ENCODE peak calls at places on chromosome 20, in four cellular contexts. X, P, Z and L are unnamed samples.
A peak's percentile ranks its signal among the peaks of the same experiment; 100 is the strongest.

GRCh38 chr20:62724692-62725595 is 16.3 kb downstream of the NTSR1 start:
- DNase-seq in X (no peak), P (no peak), Z (no peak), L (no peak)

GRCh38 chr20:57478176-57478575 is 46.8 kb downstream of the CTCFL start:
- DNase-seq in X (no peak), P (no peak), Z (no peak), L (no peak)

GRCh38 chr20:51687071-51687470 is 81.1 kb downstream of the ATP9A start:
- DNase-seq in X (no peak), P (no peak), Z (no peak), L (no peak)

GRCh38 chr20:63498950-63499332 is at the start of gene EEF1A2:
- DNase-seq in X (no peak), P (no peak), Z (peak; percentile 85), L (no peak)

GRCh38 chr20:41142914-41143313 is 5.6 kb downstream of the PLCG1 start:
- DNase-seq in X (no peak), P (no peak), Z (no peak), L (no peak)

GRCh38 chr20:51059862-51060261 is 37.0 kb upstream of the KCNG1 start:
- DNase-seq in X (no peak), P (no peak), Z (no peak), L (no peak)

GRCh38 chr20:1330075-1330830 is 1.3 kb upstream of the SDCBP2 start:
- DNase-seq in X (no peak), P (peak; percentile 63), Z (no peak), L (no peak)

GRCh38 chr20:17969276-17969883 is 562 bp downstream of the MGME1 start:
- DNase-seq in X (peak; percentile 67), P (no peak), Z (no peak), L (no peak)

GRCh38 chr20:20199338-20200160 is 147.2 kb downstream of the CFAP61 start:
- DNase-seq in X (no peak), P (no peak), Z (no peak), L (no peak)

GRCh38 chr20:41367956-41368355 is 1.3 kb upstream of the EMILIN3 start:
- DNase-seq in X (no peak), P (no peak), Z (no peak), L (no peak)

GRCh38 chr20:10492065-10492464 is 57.0 kb downstream of the SLX4IP start:
- DNase-seq in X (no peak), P (no peak), Z (peak; percentile 14), L (no peak)

GRCh38 chr20:46770330-46771194 is 61.1 kb downstream of the SLC2A10 start:
- DNase-seq in X (no peak), P (no peak), Z (no peak), L (no peak)
- TF ChIP-seq CBFB in X (no peak), P (no peak), Z (no peak), L (no peak)

DNA sequence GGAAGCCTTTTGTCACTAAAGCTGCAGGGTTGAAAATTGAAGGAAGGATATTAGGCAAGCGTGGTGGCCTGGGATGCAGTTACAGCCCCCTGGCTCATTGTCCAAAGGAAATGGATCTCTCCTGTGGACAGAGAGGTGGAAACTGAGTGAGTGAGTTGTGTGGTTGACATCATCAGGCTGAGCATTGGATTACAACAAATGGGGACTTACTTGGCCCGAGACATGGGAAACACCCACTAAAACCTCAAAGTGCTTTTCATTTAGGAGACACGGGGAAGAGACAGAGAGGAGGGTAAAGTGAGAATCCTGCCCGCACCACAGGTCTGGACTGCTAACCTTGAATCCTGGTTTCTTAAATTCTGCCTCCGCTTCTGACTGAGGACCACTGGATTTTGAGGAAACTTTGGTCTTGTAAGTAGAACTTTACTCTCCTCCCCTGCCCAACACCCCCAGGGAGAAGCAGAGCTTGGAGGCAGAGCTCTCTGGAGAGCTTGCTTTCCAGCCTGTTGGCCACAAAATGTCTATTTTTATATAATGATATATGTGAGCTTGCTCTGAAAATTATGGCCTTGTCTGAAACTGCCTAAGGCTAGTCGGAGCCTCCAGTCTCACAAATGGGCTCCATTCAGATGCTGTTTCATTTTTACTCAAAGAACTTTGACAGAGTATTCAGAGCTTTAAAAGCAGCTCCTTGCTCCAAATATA is at the start of gene PKIG:
- DNase-seq in X (no peak), P (no peak), Z (no peak), L (no peak)
- TF ChIP-seq MAX in X (no peak), P (no peak), Z (no peak), L (no peak)

DNA sequence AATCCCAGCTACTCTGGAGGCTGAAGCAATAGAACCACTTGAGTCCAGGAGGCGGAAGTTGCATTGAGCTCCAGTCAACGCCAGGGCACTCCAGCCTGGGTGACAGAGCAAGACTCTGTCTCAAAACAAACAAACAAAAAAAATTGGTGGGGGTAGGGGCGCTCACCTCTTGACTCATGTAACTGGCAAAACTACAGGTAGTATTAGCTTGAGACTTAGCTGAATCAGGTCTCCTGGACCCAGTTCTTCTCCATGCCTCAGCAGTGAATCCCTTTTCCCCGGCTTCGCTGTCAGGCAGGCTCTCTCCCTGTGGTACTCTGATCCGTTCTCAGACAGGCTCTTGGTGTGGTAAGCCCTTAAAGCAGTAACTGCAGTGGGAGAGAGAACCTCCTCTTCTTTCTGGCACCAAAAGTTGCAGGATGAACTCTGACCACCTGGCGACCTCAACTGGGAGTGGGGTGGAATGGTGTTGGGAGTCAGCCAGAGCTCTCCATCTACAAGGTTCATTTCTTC is 12.9 kb downstream of the SLC9A8 start:
- DNase-seq in X (peak; percentile 51), P (no peak), Z (no peak), L (no peak)
- TF ChIP-seq CBFB in X (no peak), P (no peak), Z (no peak), L (no peak)

GRCh38 chr20:44087857-44088120 is 99.2 kb downstream of the JPH2 start:
- DNase-seq in X (no peak), P (no peak), Z (no peak), L (no peak)

GRCh38 chr20:44087051-44087856 is 99.7 kb downstream of the JPH2 start:
- DNase-seq in X (no peak), P (no peak), Z (no peak), L (no peak)

GRCh38 chr20:44091026-44091425 is 96.0 kb downstream of the JPH2 start:
- DNase-seq in X (no peak), P (no peak), Z (peak; percentile 21), L (no peak)

GRCh38 chr20:44092551-44093248 is 94.3 kb downstream of the JPH2 start:
- DNase-seq in X (peak; percentile 27), P (no peak), Z (no peak), L (no peak)

GRCh38 chr20:44089987-44090674 is 96.9 kb downstream of the JPH2 start:
- DNase-seq in X (peak; percentile 25), P (peak; percentile 57), Z (peak; percentile 56), L (no peak)
- TF ChIP-seq MAX in X (no peak), P (no peak), Z (no peak), L (no peak)

GRCh38 chr20:3084986-3085360 is 449 bp upstream of the AVP start:
- DNase-seq in X (no peak), P (no peak), Z (peak; percentile 50), L (no peak)

GRCh38 chr20:3082306-3082951 is 2.1 kb downstream of the AVP start:
- DNase-seq in X (no peak), P (no peak), Z (no peak), L (peak; percentile 24)

GRCh38 chr20:3082955-3083952 is 1.3 kb downstream of the AVP start:
- DNase-seq in X (peak; percentile 26), P (no peak), Z (no peak), L (peak; percentile 48)

GRCh38 chr20:3085571-3086072 is 1.1 kb upstream of the AVP start:
- DNase-seq in X (no peak), P (no peak), Z (no peak), L (no peak)

GRCh38 chr20:3084283-3084985 is at the start of gene AVP:
- DNase-seq in X (no peak), P (no peak), Z (peak; percentile 62), L (no peak)
- TF ChIP-seq CBFB in X (no peak), P (no peak), Z (no peak), L (no peak)

DNA sequence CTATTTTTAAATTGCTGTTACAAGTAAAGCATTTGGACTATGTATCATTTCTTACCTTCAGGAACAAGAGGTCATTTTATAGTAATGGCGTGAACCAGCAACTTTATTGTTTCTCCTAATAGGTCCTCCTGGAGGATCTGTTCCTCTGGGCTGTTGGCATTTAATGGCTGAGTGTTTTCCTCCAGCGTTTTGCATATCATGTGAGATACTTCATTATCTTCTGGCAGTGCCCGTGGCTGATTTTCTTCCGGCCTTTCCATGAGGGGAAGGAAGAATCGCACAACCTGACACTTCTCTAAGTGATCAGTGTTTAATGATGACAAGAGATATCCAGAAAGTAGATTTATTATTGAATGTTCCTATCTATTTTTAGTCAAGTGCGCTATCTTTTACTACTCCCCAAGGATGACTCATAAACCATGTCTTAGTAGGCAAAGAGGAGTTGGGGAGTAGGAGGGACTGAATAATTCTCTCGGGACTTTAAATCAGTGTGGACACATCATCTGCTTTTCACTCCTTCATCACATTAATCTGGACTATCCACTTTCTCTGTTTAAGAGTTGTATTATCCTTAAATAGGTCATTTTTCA is 149.6 kb downstream of the PLCB4 start:
- DNase-seq in X (no peak), P (no peak), Z (peak; percentile 6), L (no peak)
- TF ChIP-seq MAX in X (no peak), P (no peak), Z (no peak), L (no peak)

GRCh38 chr20:4169360-4170214 is 154.2 kb upstream of the RNF24 start:
- DNase-seq in X (no peak), P (no peak), Z (no peak), L (no peak)
- TF ChIP-seq CBFB in X (no peak), P (no peak), Z (no peak), L (no peak)